ENCODE peak calls at places on chromosomes 13 and 19, in ten cellular contexts. N is ACHN; T is stimulated activated CD8-positive, alpha-beta memory T cell treated with anti-CD3 and anti-CD28 coated beads, Interleukin-2, amount 100 ng/mL, for 1 hour; M is hypothalamus; S is GM03348; H is T-helper 2 cell; A is left colon; R is stimulated activated naive CD8-positive, alpha-beta T cell treated with anti-CD3 and anti-CD28 coated beads, Interleukin-15, amount 100 ng/mL, for 72 hours; O is dermis blood vessel endothelial cell; K is T-helper 1 cell. B is an unnamed sample.

GRCh38 chr13:113142876-113143275 is 15.6 kb upstream of the PROZ start:
- DNase-seq in N (no peak), T (no peak), M (no peak), S (peak), H (no peak), A (no peak), R (no peak), O (no peak), K (no peak), B (no peak)

GRCh38 chr13:76725211-76725610 is 161.0 kb downstream of the KCTD12 start:
- DNase-seq in N (no peak), T (no peak), M (no peak), S (peak), H (no peak), A (no peak), R (no peak), O (peak), K (no peak), B (no peak)

GRCh38 chr19:1624458-1624857 is 19.2 kb upstream of the UQCR11 start:
- DNase-seq in N (peak), T (peak), M (no peak), S (peak), H (peak), A (no peak), R (peak), O (peak), K (no peak), B (no peak)

GRCh38 chr13:49097374-49097773 is 121.7 kb downstream of the FNDC3A start:
- DNase-seq in N (no peak), T (no peak), M (no peak), S (no peak), H (no peak), A (no peak), R (no peak), O (peak), K (no peak), B (no peak)

GRCh38 chr19:51742736-51743288 is 8.9 kb downstream of the FPR1 start:
- DNase-seq in N (peak), T (no peak), M (no peak), S (no peak), H (no peak), A (no peak), R (no peak), O (no peak), K (no peak), B (peak)

GRCh38 chr19:6067975-6068374 is 42.3 kb downstream of the RFX2 start:
- DNase-seq in N (no peak), T (no peak), M (no peak), S (no peak), H (no peak), A (peak), R (no peak), O (no peak), K (no peak), B (no peak)

GRCh38 chr13:78598382-78598781 is 5.0 kb downstream of the POU4F1 start:
- DNase-seq in N (no peak), T (no peak), M (no peak), S (no peak), H (no peak), A (no peak), R (no peak), O (no peak), K (no peak), B (no peak)

GRCh38 chr13:24214528-24214927 is 54.0 kb downstream of the SPATA13 start:
- DNase-seq in N (no peak), T (no peak), M (no peak), S (no peak), H (no peak), A (no peak), R (no peak), O (no peak), K (no peak), B (no peak)

GRCh38 chr13:47114030-47114429 is 217.2 kb upstream of the HTR2A start:
- DNase-seq in N (peak), T (no peak), M (no peak), S (peak), H (no peak), A (no peak), R (no peak), O (no peak), K (no peak), B (peak)

GRCh38 chr13:39455534-39456175 is 147.3 kb downstream of the LHFPL6 start:
- DNase-seq in N (no peak), T (no peak), M (no peak), S (no peak), H (no peak), A (no peak), R (no peak), O (peak), K (no peak), B (no peak)

GRCh38 chr19:48614436-48615144 is at the start of gene FAM83E:
- DNase-seq in N (no peak), T (no peak), M (no peak), S (no peak), H (no peak), A (peak), R (no peak), O (no peak), K (no peak), B (no peak)

GRCh38 chr19:42089772-42090171 is 13.8 kb downstream of the ZNF574 start:
- DNase-seq in N (no peak), T (no peak), M (no peak), S (no peak), H (no peak), A (no peak), R (no peak), O (no peak), K (no peak), B (no peak)

GRCh38 chr19:4369109-4369887 is 25.9 kb downstream of the MPND start:
- DNase-seq in N (peak), T (peak), M (no peak), S (no peak), H (peak), A (peak), R (peak), O (peak), K (peak), B (peak)

GRCh38 chr13:29575098-29575497 is 20.4 kb downstream of the SLC7A1 start:
- DNase-seq in N (no peak), T (no peak), M (no peak), S (no peak), H (no peak), A (no peak), R (no peak), O (no peak), K (no peak), B (no peak)

GRCh38 chr19:19385900-19386339 is 19.6 kb upstream of the GATAD2A start:
- DNase-seq in N (no peak), T (peak), M (no peak), S (no peak), H (no peak), A (no peak), R (no peak), O (no peak), K (no peak), B (no peak)

GRCh38 chr13:96500953-96501352 is 411.0 kb downstream of the HS6ST3 start:
- DNase-seq in N (no peak), T (no peak), M (no peak), S (no peak), H (no peak), A (no peak), R (no peak), O (no peak), K (no peak), B (no peak)

GRCh38 chr19:9640956-9641355 is 19.9 kb upstream of the ZNF561 start:
- DNase-seq in N (no peak), T (no peak), M (no peak), S (no peak), H (no peak), A (no peak), R (no peak), O (no peak), K (no peak), B (no peak)

GRCh38 chr13:67229438-67230242 is 496 bp downstream of the PCDH9 start:
- DNase-seq in N (peak), T (no peak), M (no peak), S (peak), H (no peak), A (no peak), R (peak), O (peak), K (no peak), B (no peak)

GRCh38 chr13:28321751-28322150 is 173.2 kb downstream of the FLT1 start:
- DNase-seq in N (no peak), T (no peak), M (no peak), S (no peak), H (no peak), A (no peak), R (no peak), O (no peak), K (no peak), B (no peak)

GRCh38 chr19:46211201-46211881 is 18.2 kb upstream of the IGFL1 start:
- DNase-seq in N (peak), T (no peak), M (no peak), S (no peak), H (no peak), A (no peak), R (no peak), O (peak), K (no peak), B (no peak)

GRCh38 chr13:92967923-92968322 is 258.7 kb upstream of the GPC6 start:
- DNase-seq in N (no peak), T (no peak), M (no peak), S (peak), H (no peak), A (no peak), R (no peak), O (no peak), K (no peak), B (no peak)

GRCh38 chr13:30806784-30807183 is 71.4 kb downstream of the ALOX5AP start:
- DNase-seq in N (peak), T (no peak), M (no peak), S (peak), H (no peak), A (no peak), R (no peak), O (peak), K (no peak), B (no peak)

GRCh38 chr13:36362251-36362650 is 16.1 kb upstream of the SPART start:
- DNase-seq in N (peak), T (no peak), M (no peak), S (peak), H (no peak), A (no peak), R (no peak), O (peak), K (no peak), B (peak)

GRCh38 chr13:44431150-44431549 is 57.5 kb downstream of the SERP2 start:
- DNase-seq in N (no peak), T (no peak), M (no peak), S (no peak), H (no peak), A (peak), R (no peak), O (no peak), K (no peak), B (no peak)

GRCh38 chr13:24272452-24273161 is 36.8 kb upstream of the C1QTNF9 start:
- DNase-seq in N (no peak), T (no peak), M (no peak), S (no peak), H (no peak), A (no peak), R (no peak), O (no peak), K (no peak), B (no peak)

GRCh38 chr13:81395368-81395767 is 1054.4 kb upstream of the SPRY2 start:
- DNase-seq in N (no peak), T (no peak), M (no peak), S (no peak), H (no peak), A (peak), R (no peak), O (no peak), K (no peak), B (no peak)

GRCh38 chr19:33505168-33505567 is 16.4 kb downstream of the PEPD start:
- DNase-seq in N (no peak), T (no peak), M (no peak), S (no peak), H (no peak), A (no peak), R (no peak), O (no peak), K (no peak), B (no peak)

GRCh38 chr19:36115453-36116343 is at the start of gene TBCB:
- DNase-seq in N (no peak), T (peak), M (no peak), S (peak), H (no peak), A (peak), R (no peak), O (peak), K (peak), B (no peak)

GRCh38 chr13:56713656-56714055 is 427.1 kb upstream of the PRR20A start:
- DNase-seq in N (no peak), T (no peak), M (no peak), S (no peak), H (no peak), A (no peak), R (no peak), O (no peak), K (no peak), B (no peak)

GRCh38 chr19:51034704-51035103 is at the start of gene KLK12:
- DNase-seq in N (no peak), T (no peak), M (no peak), S (no peak), H (no peak), A (no peak), R (no peak), O (no peak), K (no peak), B (no peak)

GRCh38 chr13:95573226-95573625 is 20.7 kb downstream of the CLDN10 start:
- DNase-seq in N (no peak), T (no peak), M (no peak), S (no peak), H (no peak), A (no peak), R (no peak), O (peak), K (no peak), B (no peak)

GRCh38 chr13:80338781-80339577 is 1.9 kb downstream of the SPRY2 start:
- DNase-seq in N (peak), T (no peak), M (peak), S (peak), H (peak), A (peak), R (no peak), O (peak), K (no peak), B (no peak)

GRCh38 chr13:20191311-20191901 is 1.3 kb downstream of the GJB2 start:
- DNase-seq in N (peak), T (no peak), M (no peak), S (no peak), H (no peak), A (peak), R (no peak), O (no peak), K (no peak), B (no peak)

GRCh38 chr13:111216166-111216960 is 101.3 kb downstream of the ARHGEF7 start:
- DNase-seq in N (peak), T (peak), M (no peak), S (peak), H (no peak), A (no peak), R (peak), O (peak), K (no peak), B (no peak)

GRCh38 chr19:30781519-30781918 is 409.3 kb downstream of the ZNF536 start:
- DNase-seq in N (no peak), T (no peak), M (no peak), S (no peak), H (no peak), A (no peak), R (no peak), O (no peak), K (no peak), B (no peak)

B was measured in kidney epithelial cell.